ENCODE peak calls at places on chromosomes 7 and 10, in seven cellular contexts. F, Q, X, I, R, C and Y are unnamed samples. For H3K36me3, the result is how much of the 10 kb centered on the place peaks cover.

GRCh38 chr10:82981137-82981723 is 1106.2 kb downstream of the NRG3 start:
- DNase-seq in F (peak), Q (peak), X (no peak), I (no peak), R (peak), C (no peak), Y (no peak)

GRCh38 chr7:25385731-25386136 is 157.4 kb upstream of the NPVF start:
- DNase-seq in F (no peak), Q (no peak), X (no peak), I (no peak), R (no peak), C (no peak), Y (no peak)

GRCh38 chr7:2182461-2182860 is 50.3 kb downstream of the MAD1L1 start:
- DNase-seq in F (no peak), Q (no peak), X (no peak), I (no peak), R (no peak), C (no peak), Y (no peak)

GRCh38 chr10:63886281-63887025 is 365.3 kb downstream of the REEP3 start:
- DNase-seq in F (no peak), Q (no peak), X (no peak), I (no peak), R (no peak), C (no peak), Y (no peak)

GRCh38 chr10:29774475-29774874 is 139.7 kb upstream of the SVIL start:
- DNase-seq in F (no peak), Q (no peak), X (no peak), I (no peak), R (no peak), C (no peak), Y (no peak)

GRCh38 chr7:44284881-44285541 is 40.4 kb downstream of the CAMK2B start:
- DNase-seq in F (no peak), Q (no peak), X (no peak), I (no peak), R (no peak), C (no peak), Y (peak)

GRCh38 chr10:14751576-14752330 is 22.9 kb downstream of the FAM107B start:
- DNase-seq in F (peak), Q (no peak), X (peak), I (no peak), R (peak), C (no peak), Y (peak)

GRCh38 chr10:29480281-29480954 is 154.4 kb downstream of the SVIL start:
- DNase-seq in F (no peak), Q (no peak), X (no peak), I (no peak), R (no peak), C (no peak), Y (peak)

GRCh38 chr10:75209325-75210192 is 1.0 kb upstream of the VDAC2 start:
- DNase-seq in F (peak), Q (peak), X (peak), I (no peak), R (peak), C (no peak), Y (peak)

GRCh38 chr10:61248013-61248412 is 205.2 kb downstream of the TMEM26 start:
- DNase-seq in F (no peak), Q (no peak), X (no peak), I (no peak), R (no peak), C (no peak), Y (peak)

GRCh38 chr10:14253711-14254110 is 77.0 kb downstream of the FRMD4A start:
- DNase-seq in F (no peak), Q (no peak), X (no peak), I (no peak), R (no peak), C (peak), Y (no peak)

GRCh38 chr10:19817251-19818046 is 1.2 kb downstream of the PLXDC2 start:
- DNase-seq in F (peak), Q (peak), X (peak), I (peak), R (no peak), C (no peak), Y (peak)

GRCh38 chr7:2525931-2526630 is 6.5 kb downstream of the LFNG start:
- DNase-seq in F (no peak), Q (no peak), X (no peak), I (no peak), R (no peak), C (no peak), Y (no peak)

GRCh38 chr7:6268909-6269306 is 3.5 kb downstream of the CYTH3 start:
- DNase-seq in F (no peak), Q (no peak), X (peak), I (no peak), R (no peak), C (no peak), Y (no peak)

GRCh38 chr7:341841-342638 is 52.1 kb downstream of the FOXL3 start:
- DNase-seq in F (no peak), Q (no peak), X (peak), I (no peak), R (no peak), C (no peak), Y (peak)

GRCh38 chr7:148242271-148242801 is 348.2 kb upstream of the C7orf33 start:
- DNase-seq in F (peak), Q (peak), X (peak), I (peak), R (peak), C (peak), Y (no peak)

GRCh38 chr10:80471009-80471408 is 16.9 kb downstream of the TSPAN14 start:
- DNase-seq in F (no peak), Q (no peak), X (no peak), I (no peak), R (no peak), C (no peak), Y (no peak)

GRCh38 chr7:18221377-18222290 is 194.0 kb upstream of the PRPS1L1 start:
- DNase-seq in F (peak), Q (peak), X (no peak), I (no peak), R (peak), C (no peak), Y (no peak)

GRCh38 chr10:20616918-20617801 is 280.0 kb downstream of the NEBL start:
- DNase-seq in F (no peak), Q (no peak), X (no peak), I (no peak), R (no peak), C (no peak), Y (no peak)

GRCh38 chr7:46811529-46811928 is 770.4 kb downstream of the TNS3 start:
- DNase-seq in F (peak), Q (peak), X (peak), I (no peak), R (peak), C (no peak), Y (peak)

GRCh38 chr7:37047260-37047659 is 323.0 kb upstream of the AOAH start:
- DNase-seq in F (no peak), Q (no peak), X (no peak), I (no peak), R (no peak), C (peak), Y (no peak)

GRCh38 chr7:38070718-38071117 is 107.3 kb upstream of the STARD3NL start:
- DNase-seq in F (peak), Q (peak), X (peak), I (peak), R (peak), C (peak), Y (no peak)
- H2AFZ ChIP-seq in F (no peak), Q (no peak), X (no peak), I (peak), R (no peak), C (no peak), Y (no peak)

DNA sequence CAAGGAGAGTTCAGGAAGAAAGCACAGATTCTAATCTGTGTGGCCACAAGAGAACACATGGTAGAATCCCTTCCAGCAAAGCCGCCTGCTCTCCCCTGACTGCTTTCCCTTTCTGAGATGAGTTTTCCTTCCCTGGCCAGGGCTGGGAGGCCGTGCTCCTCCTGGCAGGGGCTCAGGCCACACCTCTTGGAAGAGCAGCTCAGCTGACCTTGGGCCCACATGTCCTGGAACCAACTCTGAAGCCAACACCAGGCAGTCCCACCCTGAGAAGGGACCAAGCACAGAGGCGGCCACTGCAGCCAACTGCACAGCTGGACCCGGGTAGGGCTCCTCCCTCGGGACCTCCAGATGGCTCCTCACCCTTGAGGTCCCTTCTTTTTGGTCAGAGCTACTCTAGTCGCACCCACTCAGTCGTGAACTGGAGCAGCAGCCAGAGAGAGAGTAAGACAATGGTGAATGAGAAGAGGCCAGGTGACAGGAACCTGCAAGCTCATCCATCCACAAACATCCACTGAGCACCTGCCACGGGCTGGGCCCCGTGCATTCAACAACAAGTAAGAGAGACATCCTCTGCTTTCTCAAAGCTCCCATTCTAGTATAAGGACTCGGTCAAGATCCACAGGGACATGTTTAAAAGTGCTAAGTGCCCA is 40.3 kb downstream of the FAM53B start:
- DNase-seq in F (no peak), Q (no peak), X (no peak), I (no peak), R (no peak), C (no peak), Y (peak)
- H3K4me2 ChIP-seq in F (no peak), Q (peak), X (no peak), I (no peak), R (no peak), C (no peak), Y (no peak)

GRCh38 chr7:81669476-81670105 is 100.3 kb downstream of the HGF start:
- DNase-seq in F (no peak), Q (no peak), X (peak), I (no peak), R (no peak), C (no peak), Y (no peak)
- H3K36me3 ChIP-seq in F (under half), Q (under half), X (under half), I (under half), R (under half), C (under half), Y (under half)

GRCh38 chr10:35855155-35855947 is 213.3 kb upstream of the FZD8 start:
- DNase-seq in F (peak), Q (no peak), X (no peak), I (no peak), R (no peak), C (no peak), Y (no peak)

GRCh38 chr10:35852721-35853120 is 210.6 kb upstream of the FZD8 start:
- DNase-seq in F (no peak), Q (no peak), X (no peak), I (no peak), R (no peak), C (no peak), Y (no peak)

GRCh38 chr10:35854661-35855060 is 212.6 kb upstream of the FZD8 start:
- DNase-seq in F (peak), Q (no peak), X (no peak), I (no peak), R (peak), C (no peak), Y (no peak)

GRCh38 chr10:35857860-35858259 is 215.8 kb upstream of the FZD8 start:
- DNase-seq in F (no peak), Q (no peak), X (no peak), I (no peak), R (peak), C (no peak), Y (no peak)
- H2AFZ ChIP-seq in F (no peak), Q (no peak), X (no peak), I (no peak), R (no peak), C (no peak), Y (no peak)

DNA sequence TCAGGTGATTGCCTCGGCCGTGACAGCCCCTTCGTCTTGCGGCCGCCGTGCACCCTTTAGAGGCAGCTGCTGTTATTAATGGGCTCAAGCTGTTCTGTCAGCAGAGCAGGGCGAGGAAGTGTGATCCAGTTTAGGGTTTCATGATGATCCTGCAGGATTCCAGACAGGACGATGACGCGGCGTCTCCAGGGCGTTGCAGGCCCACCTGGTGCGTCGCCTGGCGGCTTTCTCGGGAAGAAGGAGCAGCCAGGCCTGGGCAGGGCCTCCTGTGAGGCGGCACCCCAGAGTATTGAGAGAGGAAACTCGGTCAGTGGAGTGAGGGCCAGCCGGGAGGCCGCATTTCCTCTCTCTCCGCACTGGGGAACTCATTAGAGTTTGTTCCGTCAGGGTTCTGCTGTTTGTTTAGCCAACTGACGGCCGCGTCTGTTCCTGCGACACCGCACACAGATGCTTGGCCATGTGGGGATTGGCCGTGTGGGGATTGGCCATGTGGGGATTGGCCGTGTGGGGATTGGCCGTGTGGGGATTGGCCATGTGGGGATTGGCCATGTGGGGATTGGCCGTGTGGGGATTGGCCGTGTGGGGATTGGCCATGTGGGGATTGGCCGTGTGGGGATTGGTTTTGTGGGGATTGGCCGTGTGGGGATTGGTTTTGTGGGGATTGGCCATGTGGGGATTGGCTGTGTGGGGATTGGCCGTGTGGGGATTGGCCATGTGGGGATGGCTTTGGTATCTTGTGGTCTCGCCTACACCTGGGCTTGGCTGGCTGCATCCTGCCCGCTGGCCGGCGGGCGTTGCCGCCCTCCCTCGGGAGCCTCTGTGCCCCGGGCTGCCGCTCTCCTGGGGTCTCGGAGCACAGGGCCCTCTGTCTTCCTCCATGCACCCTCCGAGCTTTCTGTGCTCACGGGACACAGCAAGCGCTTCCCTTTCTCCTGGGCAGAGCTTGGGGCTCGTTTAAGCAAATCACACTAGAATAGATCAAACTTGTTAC is 62.7 kb downstream of the NKX6-2 start:
- DNase-seq in F (no peak), Q (no peak), X (no peak), I (no peak), R (no peak), C (no peak), Y (no peak)
- H3K4me2 ChIP-seq in F (no peak), Q (no peak), X (no peak), I (no peak), R (no peak), C (no peak), Y (no peak)

DNA sequence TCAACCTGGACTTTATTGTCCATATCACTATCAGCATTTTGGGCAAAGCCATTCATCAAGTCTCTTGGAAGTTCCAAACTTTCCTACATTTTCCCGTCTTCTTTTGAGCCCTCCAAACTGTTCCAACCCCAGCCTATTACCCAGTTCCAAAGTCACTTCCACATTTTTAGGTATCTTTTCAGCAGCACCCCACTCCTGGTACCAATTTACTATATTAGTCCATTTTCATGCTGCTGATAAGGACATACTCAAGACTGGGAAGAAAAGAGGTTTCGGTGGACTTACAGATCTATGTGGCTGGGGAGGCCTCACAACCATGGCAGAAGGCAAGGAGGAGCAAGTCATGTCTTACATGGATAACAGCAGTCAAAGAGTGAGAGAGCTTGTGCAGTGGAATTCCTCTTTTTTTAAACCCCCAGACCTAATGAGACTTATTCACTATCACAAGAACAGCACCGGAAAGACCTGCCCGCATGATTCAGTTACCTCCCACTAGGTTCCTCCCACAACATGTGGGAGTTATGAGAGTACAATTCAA is 50.2 kb downstream of the NRF1 start:
- DNase-seq in F (no peak), Q (no peak), X (no peak), I (no peak), R (no peak), C (no peak), Y (no peak)
- H3K36me3 ChIP-seq in F (under half), Q (under half), X (under half), I (half or more), R (under half), C (under half), Y (under half)

GRCh38 chr10:31709028-31709427 is 219.6 kb downstream of the ARHGAP12 start:
- DNase-seq in F (peak), Q (no peak), X (no peak), I (no peak), R (no peak), C (no peak), Y (no peak)
- H2AFZ ChIP-seq in F (no peak), Q (no peak), X (no peak), I (peak), R (peak), C (no peak), Y (peak)

DNA sequence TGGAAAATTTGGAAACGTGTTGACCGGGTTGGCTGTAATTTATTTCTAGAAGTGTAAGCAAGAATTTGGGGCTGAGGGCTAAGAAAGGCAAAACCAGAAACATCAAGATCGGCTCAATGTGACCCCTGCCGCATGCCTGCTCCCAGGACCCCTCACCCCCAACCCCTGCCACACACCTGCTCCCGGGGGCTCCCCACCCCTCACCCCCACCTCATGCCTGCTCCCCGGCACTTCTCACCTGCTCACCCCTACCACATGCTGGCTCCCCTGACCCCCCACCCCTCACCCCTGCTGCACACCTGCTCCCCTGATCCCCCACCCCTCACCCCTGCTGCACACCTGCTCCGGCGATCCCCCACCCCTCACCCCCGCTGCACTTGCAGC is 19.0 kb upstream of the CFAP46 start:
- DNase-seq in F (no peak), Q (no peak), X (no peak), I (no peak), R (no peak), C (no peak), Y (no peak)
- H3K4me2 ChIP-seq in F (no peak), Q (peak), X (peak), I (no peak), R (no peak), C (no peak), Y (peak)